ENCODE peak calls at places on chromosomes 13 and 19, in seven cellular contexts. N, X, Q, S, B, U and K are unnamed samples.
A peak's percentile ranks its signal among the peaks of the same experiment; 100 is the strongest.

GRCh38 chr19:14768001-14768400 is 10.4 kb downstream of the ADGRE2 start:
- DNase-seq in U (no peak), X (no peak), N (no peak), S (peak; percentile 11), B (no peak), Q (no peak), K (no peak)

GRCh38 chr19:56736571-56736970 is 65.0 kb upstream of the ZNF835 start:
- DNase-seq in X (peak; percentile 70), U (no peak), N (no peak), Q (no peak), S (no peak), B (no peak), K (no peak)

GRCh38 chr13:100454876-100455275 is 133.7 kb downstream of the GGACT start:
- DNase-seq in N (peak; percentile 54), X (peak; percentile 32), Q (peak; percentile 47), U (no peak), S (no peak), B (no peak), K (no peak)

GRCh38 chr13:79898202-79898826 is 417.4 kb downstream of the NDFIP2 start:
- DNase-seq in S (no peak), B (no peak), U (no peak), Q (no peak), X (no peak), N (no peak), K (no peak)

GRCh38 chr19:55082023-55082851 is 6.6 kb downstream of the EPS8L1 start:
- DNase-seq in B (no peak), Q (peak; percentile 74), N (peak; percentile 42), U (no peak), X (no peak), S (peak; percentile 97), K (peak; percentile 58)

GRCh38 chr13:36680918-36681317 is 7.1 kb downstream of the SERTM1 start:
- DNase-seq in X (no peak), N (no peak), Q (no peak), B (no peak), U (no peak), S (no peak), K (no peak)

GRCh38 chr19:1252221-1252817 is 3.9 kb downstream of the MIDN start:
- DNase-seq in N (peak; percentile 88), X (peak; percentile 80), U (no peak), S (no peak), Q (peak; percentile 72), B (no peak), K (peak; percentile 88)

GRCh38 chr19:12790628-12791344 is 500 bp upstream of the JUNB start:
- DNase-seq in N (no peak), X (peak; percentile 26), S (no peak), U (no peak), Q (no peak), B (no peak), K (peak; percentile 44)

GRCh38 chr13:58953638-58954037 is 1210.1 kb downstream of the DIAPH3 start:
- DNase-seq in S (no peak), U (no peak), N (no peak), Q (no peak), X (no peak), B (no peak), K (no peak)

GRCh38 chr19:14381689-14382474 is 638 bp downstream of the ADGRE5 start:
- DNase-seq in U (no peak), N (peak; percentile 20), B (no peak), Q (peak; percentile 74), S (no peak), X (peak; percentile 80), K (peak; percentile 71)

GRCh38 chr13:24038405-24038804 is 122.1 kb upstream of the SPATA13 start:
- DNase-seq in Q (peak; percentile 57), U (no peak), B (no peak), S (no peak), N (peak; percentile 72), X (peak; percentile 64), K (peak; percentile 89)

GRCh38 chr13:49858183-49858856 is 65.8 kb upstream of the KPNA3 start:
- DNase-seq in X (peak; percentile 94), N (peak; percentile 99), B (no peak), U (no peak), Q (no peak), S (no peak), K (peak; percentile 97)

GRCh38 chr19:50669319-50670101 is 20.3 kb downstream of the C19orf81 start:
- DNase-seq in S (no peak), N (peak; percentile 15), Q (no peak), X (peak; percentile 69), U (no peak), B (no peak), K (no peak)

GRCh38 chr13:89163081-89163480 is 1491.9 kb downstream of the SLITRK5 start:
- DNase-seq in U (no peak), Q (no peak), N (no peak), B (no peak), X (peak; percentile 72), S (no peak), K (no peak)

GRCh38 chr19:34336781-34337271 is 28.2 kb upstream of the GPI start:
- DNase-seq in S (no peak), Q (peak; percentile 33), U (no peak), N (peak; percentile 47), X (peak; percentile 64), B (no peak), K (peak; percentile 42)

GRCh38 chr19:55301459-55302331 is 17.9 kb downstream of the BRSK1 start:
- DNase-seq in X (peak; percentile 80), Q (peak; percentile 77), N (peak; percentile 62), B (peak; percentile 91), S (peak; percentile 88), U (peak; percentile 73), K (peak; percentile 78)

GRCh38 chr13:27783111-27783510 is 9.2 kb upstream of the GSX1 start:
- DNase-seq in U (no peak), Q (peak; percentile 75), S (peak; percentile 68), X (peak; percentile 12), B (no peak), N (peak; percentile 8), K (peak; percentile 17)

GRCh38 chr13:87235621-87236020 is 435.6 kb upstream of the SLITRK5 start:
- DNase-seq in B (no peak), U (no peak), S (no peak), Q (no peak), X (no peak), N (peak; percentile 28), K (no peak)

GRCh38 chr19:15251749-15252397 is 19.6 kb upstream of the EPHX3 start:
- DNase-seq in S (peak; percentile 84), N (peak; percentile 96), U (peak; percentile 46), B (peak; percentile 54), X (peak; percentile 66), Q (peak; percentile 88), K (peak; percentile 98)

GRCh38 chr19:3862826-3863500 is 5.9 kb downstream of the ZFR2 start:
- DNase-seq in S (no peak), U (no peak), N (no peak), Q (no peak), X (no peak), B (no peak), K (no peak)
- H3K4ac ChIP-seq in S (no peak overlapping the region), U (no peak overlapping the region), N (no peak overlapping the region), Q (no peak overlapping the region), X (no peak overlapping the region), B (no peak overlapping the region), K (no peak overlapping the region)

DNA sequence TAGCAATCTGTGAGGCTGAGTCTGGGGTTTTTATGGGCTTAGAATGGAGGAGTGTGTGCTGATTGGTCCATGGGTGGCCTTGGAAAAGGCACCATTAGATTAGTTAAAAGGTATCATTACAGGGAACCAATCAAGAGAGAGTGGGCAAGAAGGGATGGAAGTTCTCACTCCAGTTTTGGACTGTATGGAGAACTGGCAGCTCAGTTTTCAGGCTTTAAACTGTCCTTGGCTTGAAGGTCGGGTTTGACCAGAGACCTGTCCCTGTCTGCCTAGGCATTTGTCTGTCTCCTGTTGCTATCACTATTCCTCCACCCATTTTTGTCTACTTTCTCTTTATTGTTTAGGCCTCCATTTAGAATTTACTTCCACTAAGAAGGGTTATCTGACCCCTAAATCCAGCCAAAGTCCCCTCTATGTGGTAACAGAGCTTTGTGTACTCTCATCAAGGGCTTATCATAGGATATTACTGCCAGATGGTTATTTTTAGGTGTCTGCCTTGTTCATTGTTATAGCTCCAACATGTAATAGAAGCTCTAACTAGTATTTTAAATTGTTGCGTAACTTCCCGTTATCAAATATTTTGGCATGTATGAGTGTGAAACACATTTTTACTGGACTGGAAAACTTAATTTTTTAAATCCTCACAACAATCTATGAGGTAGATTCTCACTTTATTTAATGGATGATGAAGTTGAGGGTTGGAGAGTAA is 133.3 kb upstream of the SLC10A2 start:
- DNase-seq in U (no peak), N (no peak), Q (no peak), S (no peak), X (no peak), B (no peak), K (no peak)
- H3K4ac ChIP-seq in U (no peak overlapping the region), N (no peak overlapping the region), Q (no peak overlapping the region), S (no peak overlapping the region), X (no peak overlapping the region), B (no peak overlapping the region), K (no peak overlapping the region)

DNA sequence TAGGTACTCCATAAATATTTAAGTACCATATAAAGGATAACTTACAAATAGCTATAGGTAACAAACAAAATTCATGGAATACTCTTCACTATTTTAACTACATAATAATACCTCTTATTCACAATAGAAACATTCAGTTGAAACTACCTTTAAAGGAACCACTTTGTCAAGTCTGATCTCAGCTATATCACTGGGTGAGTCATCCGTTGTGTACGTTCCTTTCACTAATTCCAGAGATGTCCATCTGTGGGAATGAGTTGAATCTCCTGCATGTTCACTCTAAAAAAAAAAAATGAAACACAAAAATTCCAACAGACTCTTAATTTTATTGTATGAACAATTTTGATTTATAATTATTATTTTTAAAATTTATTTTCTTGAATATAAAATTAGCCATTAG is 149.4 kb upstream of the FBXL3 start:
- DNase-seq in S (no peak), N (peak; percentile 89), U (no peak), B (no peak), X (peak; percentile 86), Q (no peak), K (peak; percentile 49)
- H3K4ac ChIP-seq in S (no peak overlapping the region), N (no peak overlapping the region), U (no peak overlapping the region), B (no peak overlapping the region), X (no peak overlapping the region), Q (no peak overlapping the region), K (no peak overlapping the region)

GRCh38 chr19:43634068-43634467 is 5.6 kb downstream of the CADM4 start:
- DNase-seq in Q (no peak), U (no peak), N (no peak), S (no peak), X (no peak), B (no peak), K (no peak)

GRCh38 chr19:43633520-43633919 is 6.1 kb downstream of the CADM4 start:
- DNase-seq in U (no peak), Q (no peak), S (no peak), B (no peak), N (no peak), X (no peak), K (no peak)

GRCh38 chr19:43636121-43636683 is 3.4 kb downstream of the CADM4 start:
- DNase-seq in Q (peak; percentile 49), N (no peak), U (no peak), X (no peak), S (peak; percentile 50), B (peak; percentile 45), K (no peak)

GRCh38 chr19:43634877-43635560 is 4.6 kb downstream of the CADM4 start:
- DNase-seq in U (no peak), S (peak; percentile 64), N (no peak), X (no peak), B (peak; percentile 75), Q (peak; percentile 60), K (no peak)

DNA sequence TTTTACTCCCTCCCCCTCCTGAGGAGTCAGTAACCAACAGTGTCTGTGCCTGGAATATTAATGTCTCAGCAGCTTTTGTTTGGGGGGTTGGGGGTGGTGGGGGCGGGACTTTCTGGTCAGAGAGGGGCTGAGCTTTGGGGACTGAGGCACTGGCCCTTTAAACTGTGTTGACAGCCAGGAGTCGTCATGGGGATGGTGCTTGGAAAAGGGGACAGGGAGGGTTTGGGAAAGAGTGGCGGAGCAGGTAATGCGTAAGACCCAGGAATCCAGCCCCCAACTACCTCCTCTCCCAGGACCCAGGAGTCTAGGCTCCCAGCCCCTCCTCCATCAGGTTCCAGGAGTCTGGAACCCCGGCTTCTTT is 5.2 kb downstream of the CADM4 start:
- DNase-seq in N (no peak), X (no peak), U (no peak), S (peak; percentile 46), Q (peak; percentile 73), B (no peak), K (no peak)
- H3K4ac ChIP-seq in N (no peak overlapping the region), X (no peak overlapping the region), U (no peak overlapping the region), S (no peak overlapping the region), Q (no peak overlapping the region), B (no peak overlapping the region), K (peak overlapping the region; percentile 55)